ENCODE peak calls at places on chromosomes 2 and 18, in five cellular contexts. J is HFFc6; T is A172; R is stimulated activated CD4-positive, alpha-beta T cell treated with anti-CD3 and anti-CD28 coated beads, Interleukin-4, amount 100 ng/mL, for 48 hours; I is head of caudate nucleus. M is an unnamed sample.
A peak's percentile ranks its signal among the peaks of the same experiment; 100 is the strongest.

GRCh38 chr18:60804412-60804811 is 431.8 kb upstream of the MC4R start:
- DNase-seq in R (no peak), I (no peak), J (no peak), T (no peak), M (no peak)

GRCh38 chr2:207200136-207200535 is 34.4 kb upstream of the KLF7 start:
- DNase-seq in I (no peak), T (no peak), R (no peak), J (no peak), M (no peak)

GRCh38 chr2:157443795-157444642 is at the start of gene CYTIP:
- DNase-seq in T (no peak), R (no peak), J (no peak), I (peak; percentile 20), M (no peak)

GRCh38 chr2:85071096-85071495 is 62.1 kb upstream of the TCF7L1 start:
- DNase-seq in J (peak; percentile 10), I (no peak), R (no peak), T (peak; percentile 29), M (no peak)

GRCh38 chr2:73359915-73360697 is 25.5 kb upstream of the ALMS1 start:
- DNase-seq in I (no peak), J (no peak), T (peak; percentile 6), R (no peak), M (no peak)

GRCh38 chr2:74020717-74021406 is 36.2 kb downstream of the TET3 start:
- DNase-seq in J (no peak), I (no peak), T (no peak), R (no peak), M (no peak)

GRCh38 chr2:165863816-165864221 is 69.8 kb upstream of the GALNT3 start:
- DNase-seq in R (no peak), T (no peak), I (peak; percentile 56), J (no peak), M (no peak)

GRCh38 chr2:41907716-41908328 is 140.0 kb upstream of the PKDCC start:
- DNase-seq in I (no peak), R (no peak), T (peak; percentile 47), J (no peak), M (no peak)

GRCh38 chr2:72104821-72105588 is 42.7 kb downstream of the CYP26B1 start:
- DNase-seq in J (no peak), T (no peak), R (no peak), I (no peak), M (no peak)

GRCh38 chr2:177730363-177730762 is 337.8 kb downstream of the AGPS start:
- DNase-seq in T (no peak), R (no peak), J (no peak), I (no peak), M (no peak)

GRCh38 chr2:3442185-3442584 is 62.7 kb downstream of the TRAPPC12 start:
- DNase-seq in T (no peak), I (no peak), J (no peak), R (no peak), M (no peak)

GRCh38 chr2:171325886-171326585 is 107.8 kb downstream of the METTL8 start:
- DNase-seq in I (no peak), R (no peak), J (no peak), T (no peak), M (no peak)

GRCh38 chr2:3282056-3282998 is 95.3 kb downstream of the EIPR1 start:
- DNase-seq in J (no peak), R (no peak), I (peak; percentile 71), T (peak; percentile 89), M (no peak)

GRCh38 chr2:8669157-8669852 is 12.6 kb upstream of the ID2 start:
- DNase-seq in R (no peak), T (no peak), I (peak; percentile 51), J (no peak), M (no peak)

GRCh38 chr2:154264024-154264423 is 392.3 kb downstream of the GALNT13 start:
- DNase-seq in J (no peak), R (no peak), T (no peak), I (no peak), M (no peak)

GRCh38 chr2:1060372-1060771 is 109.7 kb downstream of the SNTG2 start:
- DNase-seq in T (no peak), J (no peak), I (no peak), R (no peak), M (no peak)

GRCh38 chr2:46351388-46352141 is 54.4 kb downstream of the EPAS1 start:
- DNase-seq in R (peak; percentile 39), I (no peak), T (no peak), J (no peak), M (no peak)

GRCh38 chr18:63409301-63409700 is 13.0 kb downstream of the VPS4B start:
- DNase-seq in R (no peak), I (no peak), J (peak; percentile 56), T (no peak), M (no peak)

GRCh38 chr2:68653538-68653982 is 10.2 kb downstream of the PROKR1 start:
- DNase-seq in J (no peak), R (no peak), T (peak; percentile 88), I (no peak), M (peak; percentile 20)

GRCh38 chr2:30149513-30149912 is 2.7 kb downstream of the YPEL5 start:
- DNase-seq in I (no peak), R (no peak), T (peak; percentile 25), J (no peak), M (no peak)

GRCh38 chr2:60553496-60553991 is at the start of gene BCL11A:
- DNase-seq in I (no peak), J (peak; percentile 52), T (peak; percentile 33), R (no peak), M (no peak)

GRCh38 chr2:112588611-112589045 is 4.2 kb downstream of the CHCHD5 start:
- DNase-seq in I (no peak), T (peak; percentile 37), J (no peak), R (no peak), M (no peak)

GRCh38 chr2:41837610-41838009 is 210.2 kb upstream of the PKDCC start:
- DNase-seq in R (no peak), J (no peak), T (no peak), I (no peak), M (no peak)

GRCh38 chr2:60486067-60486466 is 67.4 kb downstream of the BCL11A start:
- DNase-seq in J (no peak), R (no peak), T (no peak), I (no peak), M (no peak)

GRCh38 chr2:109260886-109261700 is 132.1 kb downstream of the SH3RF3 start:
- DNase-seq in R (no peak), T (peak; percentile 27), J (peak; percentile 28), I (no peak), M (no peak)

GRCh38 chr18:41681138-41681881 is 273.7 kb upstream of the PIK3C3 start:
- DNase-seq in R (no peak), T (peak; percentile 41), J (no peak), I (no peak), M (no peak)

GRCh38 chr2:111216811-111217652 is 96.3 kb downstream of the BCL2L11 start:
- DNase-seq in R (no peak), T (no peak), I (no peak), J (no peak), M (no peak)

GRCh38 chr2:109450574-109451265 is 163.0 kb downstream of the SEPTIN10 start:
- DNase-seq in T (no peak), I (peak; percentile 47), R (no peak), J (no peak), M (no peak)

M was measured in GM12891.